ENCODE peak calls at places on chromosomes 5 and 9, in ten cellular contexts. D, X, T, H, N, B, Y, Q, M and L are unnamed samples.

GRCh38 chr5:56078675-56079500 is 84.1 kb upstream of the IL6ST start:
- DNase-seq in D (no peak), X (no peak), T (no peak), H (no peak), N (no peak), B (peak; percentile 77), Y (no peak), Q (no peak), M (no peak), L (no peak)

GRCh38 chr5:136457390-136458094 is 92.2 kb upstream of the TRPC7 start:
- DNase-seq in D (no peak), X (no peak), T (no peak), H (peak; percentile 58), N (no peak), B (no peak), Y (no peak), Q (no peak), M (no peak), L (no peak)

GRCh38 chr9:5629312-5630037 is 568 bp downstream of the RIC1 start:
- DNase-seq in D (no peak), X (peak; percentile 23), T (peak; percentile 32), H (peak; percentile 60), N (peak; percentile 18), B (no peak), Y (peak; percentile 26), Q (peak; percentile 59), M (peak; percentile 89), L (peak; percentile 17)

GRCh38 chr9:101486693-101487442 is 46.8 kb upstream of the RNF20 start:
- DNase-seq in D (no peak), X (peak; percentile 73), T (no peak), H (peak; percentile 55), N (peak; percentile 82), B (no peak), Y (no peak), Q (peak; percentile 6), M (peak; percentile 84), L (peak; percentile 69)

GRCh38 chr5:172106511-172107356 is 81.3 kb downstream of the STK10 start:
- DNase-seq in D (no peak), X (peak; percentile 58), T (peak; percentile 56), H (peak; percentile 50), N (peak; percentile 62), B (no peak), Y (peak; percentile 31), Q (peak; percentile 46), M (peak; percentile 90), L (peak; percentile 76)

GRCh38 chr5:454936-455335 is 12.0 kb downstream of the EXOC3 start:
- DNase-seq in D (no peak), X (no peak), T (no peak), H (peak; percentile 7), N (no peak), B (no peak), Y (no peak), Q (no peak), M (peak; percentile 42), L (no peak)

GRCh38 chr9:80285325-80285724 is 713.6 kb downstream of the TLE4 start:
- DNase-seq in D (peak; percentile 56), X (no peak), T (no peak), H (no peak), N (peak; percentile 6), B (no peak), Y (no peak), Q (no peak), M (no peak), L (no peak)

GRCh38 chr5:142025637-142026036 is 12.8 kb upstream of the GNPDA1 start:
- DNase-seq in D (no peak), X (no peak), T (no peak), H (no peak), N (no peak), B (no peak), Y (no peak), Q (no peak), M (no peak), L (no peak)

GRCh38 chr9:133768859-133769510 is 30.8 kb upstream of the SARDH start:
- DNase-seq in D (no peak), X (no peak), T (no peak), H (peak; percentile 24), N (no peak), B (peak; percentile 83), Y (no peak), Q (no peak), M (peak; percentile 64), L (no peak)

GRCh38 chr5:67082941-67083340 is 113.7 kb downstream of the CD180 start:
- DNase-seq in D (no peak), X (no peak), T (no peak), H (no peak), N (no peak), B (no peak), Y (no peak), Q (peak; percentile 82), M (no peak), L (no peak)

DNA sequence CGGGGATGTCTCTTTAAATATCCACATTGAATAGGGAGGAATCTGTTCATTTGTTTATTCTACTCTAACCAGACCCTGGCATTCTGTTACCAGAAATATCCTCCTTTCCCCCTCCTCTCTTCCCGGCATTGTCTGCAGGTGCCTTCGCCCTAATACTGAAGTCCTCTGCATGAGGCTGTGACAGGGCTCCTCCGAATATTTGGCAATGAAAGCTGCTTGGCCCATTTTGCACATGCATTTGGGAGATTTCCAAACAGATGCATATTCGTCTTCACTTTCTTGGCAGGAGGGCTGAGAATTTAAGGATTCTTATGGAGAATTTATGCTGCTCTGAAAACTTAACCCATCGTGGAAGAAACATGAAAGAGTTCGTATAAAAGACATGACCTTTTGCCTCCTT is 484.0 kb downstream of the ZNF608 start:
- DNase-seq in D (no peak), X (no peak), T (no peak), H (no peak), N (no peak), B (no peak), Y (no peak), Q (no peak), M (no peak), L (no peak)
- H3K27ac ChIP-seq in D (no peak overlapping the region), X (no peak overlapping the region), T (no peak overlapping the region), H (no peak overlapping the region), N (no peak overlapping the region), B (no peak overlapping the region), Y (no peak overlapping the region), Q (no peak overlapping the region), M (no peak overlapping the region), L (no peak overlapping the region)

GRCh38 chr9:99222416-99223280 is 566 bp downstream of the SEC61B start:
- DNase-seq in D (peak; percentile 29), X (no peak), T (no peak), H (no peak), N (no peak), B (no peak), Y (no peak), Q (no peak), M (no peak), L (no peak)

GRCh38 chr9:99221266-99221622 is 498 bp downstream of the ALG2 start:
- DNase-seq in D (no peak), X (peak; percentile 8), T (no peak), H (no peak), N (no peak), B (no peak), Y (no peak), Q (no peak), M (no peak), L (no peak)

GRCh38 chr9:99221623-99222415 is at the start of the genes ALG2 and SEC61B:
- DNase-seq in D (peak; percentile 95), X (peak; percentile 94), T (peak; percentile 93), H (peak; percentile 97), N (peak; percentile 99), B (peak; percentile 90), Y (peak; percentile 89), Q (peak; percentile 97), M (peak; percentile 98), L (peak; percentile 94)

GRCh38 chr9:99226054-99226453 is 4.0 kb downstream of the SEC61B start:
- DNase-seq in D (no peak), X (no peak), T (no peak), H (no peak), N (no peak), B (no peak), Y (no peak), Q (peak; percentile 61), M (no peak), L (no peak)

GRCh38 chr9:99224445-99224844 is 2.4 kb downstream of the SEC61B start:
- DNase-seq in D (no peak), X (no peak), T (no peak), H (no peak), N (no peak), B (no peak), Y (no peak), Q (no peak), M (no peak), L (no peak)
- H3K27ac ChIP-seq in D (no peak overlapping the region), X (no peak overlapping the region), T (no peak overlapping the region), H (no peak overlapping the region), N (no peak overlapping the region), B (no peak overlapping the region), Y (no peak overlapping the region), Q (no peak overlapping the region), M (no peak overlapping the region), L (no peak overlapping the region)

DNA sequence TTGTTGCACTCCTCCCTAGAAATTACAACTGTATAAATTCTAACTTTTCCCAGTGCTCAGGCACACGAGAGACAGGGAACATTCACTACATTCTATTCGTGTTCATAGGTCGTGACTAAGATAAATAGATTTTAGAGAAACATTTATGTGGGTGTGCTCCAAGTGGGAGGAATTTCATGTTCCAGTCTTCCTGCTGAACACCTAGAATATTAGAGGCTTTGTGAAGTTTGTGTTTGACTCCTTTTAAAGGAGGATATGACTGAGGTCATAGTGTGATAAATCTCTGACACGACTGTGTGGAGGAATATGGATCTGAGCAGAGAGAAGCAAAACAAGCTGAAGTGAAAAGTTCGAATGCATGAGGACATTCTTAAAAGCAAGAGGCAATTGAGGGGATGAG is 355.3 kb downstream of the ZSWIM6 start:
- DNase-seq in D (no peak), X (no peak), T (no peak), H (no peak), N (no peak), B (no peak), Y (no peak), Q (no peak), M (no peak), L (no peak)
- H3K27ac ChIP-seq in D (no peak overlapping the region), X (no peak overlapping the region), T (no peak overlapping the region), H (no peak overlapping the region), N (no peak overlapping the region), B (no peak overlapping the region), Y (no peak overlapping the region), Q (no peak overlapping the region), M (no peak overlapping the region), L (no peak overlapping the region)

GRCh38 chr9:127661342-127661741 is 45.4 kb upstream of the CFAP157 start:
- DNase-seq in D (no peak), X (no peak), T (no peak), H (no peak), N (no peak), B (no peak), Y (no peak), Q (no peak), M (no peak), L (peak; percentile 18)

GRCh38 chr9:127662617-127663016 is 44.2 kb upstream of the CFAP157 start:
- DNase-seq in D (no peak), X (no peak), T (no peak), H (no peak), N (no peak), B (no peak), Y (no peak), Q (no peak), M (no peak), L (no peak)

GRCh38 chr9:127664678-127665507 is 41.9 kb upstream of the CFAP157 start:
- DNase-seq in D (no peak), X (no peak), T (no peak), H (no peak), N (no peak), B (peak; percentile 83), Y (no peak), Q (peak; percentile 67), M (no peak), L (no peak)

GRCh38 chr9:127667127-127667844 is 39.5 kb upstream of the CFAP157 start:
- DNase-seq in D (no peak), X (no peak), T (no peak), H (no peak), N (no peak), B (no peak), Y (no peak), Q (no peak), M (no peak), L (no peak)

GRCh38 chr9:127664324-127664677 is 42.5 kb upstream of the CFAP157 start:
- DNase-seq in D (no peak), X (no peak), T (no peak), H (no peak), N (no peak), B (no peak), Y (no peak), Q (no peak), M (no peak), L (no peak)
- H3K27ac ChIP-seq in D (no peak overlapping the region), X (no peak overlapping the region), T (no peak overlapping the region), H (peak overlapping the region; percentile 37), N (peak overlapping the region; percentile 3), B (no peak overlapping the region), Y (no peak overlapping the region), Q (no peak overlapping the region), M (no peak overlapping the region), L (no peak overlapping the region)